ENCODE peak calls at places on chromosomes 16 and 17, in seven cellular contexts. N is K562, A is GM12878, P is HCT116, U is HepG2, B is H1, X is SK-N-SH. Y is an unnamed sample.

GRCh38 chr17:82668631-82669099 is 20.4 kb upstream of the WDR45B start:
- DNase-seq in N (peak), A (no peak), P (peak), U (peak), B (peak), X (peak), Y (no peak)

GRCh38 chr17:81339502-81340296 is 44.6 kb upstream of the SLC38A10 start:
- DNase-seq in N (no peak), A (no peak), P (no peak), U (peak), B (peak), X (no peak), Y (no peak)

GRCh38 chr16:14392960-14393359 is 237.1 kb downstream of the PARN start:
- DNase-seq in N (no peak), A (no peak), P (no peak), U (no peak), B (no peak), X (no peak), Y (no peak)

GRCh38 chr16:12896562-12896961 is 4.8 kb upstream of the SHISA9 start:
- DNase-seq in N (peak), A (no peak), P (peak), U (peak), B (no peak), X (peak), Y (peak)

GRCh38 chr17:82638183-82638773 is 10.0 kb downstream of the WDR45B start:
- DNase-seq in N (no peak), A (no peak), P (no peak), U (no peak), B (no peak), X (no peak), Y (no peak)

GRCh38 chr17:10268005-10268404 is 69.6 kb upstream of the GAS7 start:
- DNase-seq in N (no peak), A (no peak), P (no peak), U (no peak), B (no peak), X (no peak), Y (no peak)

GRCh38 chr17:78144736-78145641 is 1.2 kb upstream of the C17orf99 start:
- DNase-seq in N (no peak), A (no peak), P (no peak), U (no peak), B (no peak), X (no peak), Y (no peak)

GRCh38 chr16:66483689-66484452 is 56.8 kb downstream of the BEAN1 start:
- DNase-seq in N (peak), A (no peak), P (peak), U (peak), B (peak), X (peak), Y (peak)

GRCh38 chr17:82415336-82415735 is 2.8 kb upstream of the HEXD start:
- DNase-seq in N (no peak), A (no peak), P (no peak), U (no peak), B (no peak), X (no peak), Y (no peak)

GRCh38 chr16:72854537-72854936 is 193.4 kb downstream of the ZFHX3 start:
- DNase-seq in N (no peak), A (no peak), P (no peak), U (no peak), B (no peak), X (no peak), Y (no peak)

GRCh38 chr17:74873874-74874614 is 1.2 kb upstream of the FDXR start:
- DNase-seq in N (no peak), A (no peak), P (peak), U (peak), B (no peak), X (peak), Y (peak)

GRCh38 chr16:56932588-56933265 is 785 bp downstream of the HERPUD1 start:
- DNase-seq in N (peak), A (no peak), P (peak), U (peak), B (peak), X (peak), Y (peak)

GRCh38 chr16:77302249-77302648 is 103.0 kb downstream of the SYCE1L start:
- DNase-seq in N (no peak), A (no peak), P (no peak), U (no peak), B (no peak), X (no peak), Y (no peak)

GRCh38 chr17:57699751-57700186 is 45.3 kb downstream of the CCDC182 start:
- DNase-seq in N (no peak), A (no peak), P (no peak), U (no peak), B (peak), X (peak), Y (no peak)

GRCh38 chr17:9890124-9890523 is 14.9 kb downstream of the RCVRN start:
- DNase-seq in N (peak), A (no peak), P (peak), U (peak), B (peak), X (peak), Y (no peak)

GRCh38 chr16:20334396-20334795 is 7.1 kb upstream of the GP2 start:
- DNase-seq in N (no peak), A (no peak), P (no peak), U (no peak), B (no peak), X (no peak), Y (no peak)

GRCh38 chr17:66814026-66814425 is 20.9 kb upstream of the CACNG5 start:
- DNase-seq in N (no peak), A (no peak), P (no peak), U (no peak), B (no peak), X (no peak), Y (no peak)

GRCh38 chr17:27766438-27766837 is 33.9 kb downstream of the NOS2 start:
- DNase-seq in N (no peak), A (no peak), P (no peak), U (no peak), B (no peak), X (no peak), Y (no peak)

GRCh38 chr17:78687125-78687524 is 94.9 kb downstream of the CYTH1 start:
- DNase-seq in N (no peak), A (no peak), P (no peak), U (no peak), B (no peak), X (no peak), Y (no peak)

GRCh38 chr17:39400547-39401411 is 647 bp downstream of the FBXL20 start:
- DNase-seq in N (no peak), A (no peak), P (no peak), U (no peak), B (no peak), X (peak), Y (no peak)

GRCh38 chr16:71474864-71475263 is 12.8 kb upstream of the ZNF23 start:
- DNase-seq in N (no peak), A (no peak), P (peak), U (no peak), B (no peak), X (no peak), Y (no peak)

GRCh38 chr16:31105677-31106213 is 2.4 kb upstream of the BCKDK start:
- DNase-seq in N (peak), A (no peak), P (no peak), U (peak), B (peak), X (peak), Y (peak)

GRCh38 chr17:55830210-55830609 is 79.4 kb downstream of the PCTP start:
- DNase-seq in N (no peak), A (no peak), P (no peak), U (no peak), B (no peak), X (no peak), Y (no peak)

GRCh38 chr17:31878703-31879073 is 19.6 kb upstream of the COPRS start:
- DNase-seq in N (no peak), A (no peak), P (no peak), U (no peak), B (no peak), X (no peak), Y (no peak)

GRCh38 chr16:17304814-17305169 is 166.0 kb downstream of the XYLT1 start:
- DNase-seq in N (no peak), A (no peak), P (no peak), U (no peak), B (no peak), X (no peak), Y (no peak)

GRCh38 chr16:17303101-17303500 is 167.7 kb downstream of the XYLT1 start:
- DNase-seq in N (no peak), A (no peak), P (no peak), U (no peak), B (no peak), X (no peak), Y (no peak)

GRCh38 chr16:17302620-17303019 is 168.1 kb downstream of the XYLT1 start:
- DNase-seq in N (no peak), A (no peak), P (no peak), U (no peak), B (no peak), X (no peak), Y (no peak)

GRCh38 chr16:17305694-17306093 is 165.1 kb downstream of the XYLT1 start:
- DNase-seq in N (no peak), A (peak), P (no peak), U (no peak), B (no peak), X (no peak), Y (no peak)

DNA sequence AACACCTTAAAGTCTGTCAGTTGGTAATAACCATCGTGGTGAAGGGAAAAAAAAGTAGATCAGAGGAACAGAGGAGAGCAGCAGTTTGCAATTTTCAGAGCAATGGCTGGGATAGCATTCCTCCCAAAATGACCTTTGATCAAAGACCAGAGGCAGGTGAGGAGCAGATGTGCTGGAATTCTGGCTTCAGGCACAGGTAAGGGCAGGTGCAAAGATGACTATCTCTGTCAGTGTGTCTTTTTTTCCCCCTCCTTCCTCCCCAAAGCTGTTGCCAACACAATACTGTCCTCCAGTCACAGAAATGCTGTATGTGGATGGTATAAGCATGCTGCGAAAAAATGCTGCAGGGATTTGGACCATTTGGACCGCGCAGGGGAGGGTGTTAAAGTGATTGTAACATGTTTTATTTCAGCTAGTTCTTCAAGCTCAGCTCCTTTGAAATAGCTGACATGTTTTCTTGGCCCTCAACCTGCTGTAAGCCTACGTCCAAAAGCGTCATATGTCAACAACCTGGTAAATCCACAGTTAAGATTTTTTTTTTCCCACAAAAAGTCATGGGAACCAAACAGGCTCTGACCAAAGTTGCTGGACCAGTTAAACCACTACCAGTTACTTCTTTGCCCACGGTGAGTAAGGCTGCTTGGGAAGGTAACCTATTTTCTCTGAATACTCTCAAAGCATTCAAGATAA is 166.5 kb downstream of the XYLT1 start:
- DNase-seq in N (no peak), A (no peak), P (peak), U (no peak), B (no peak), X (no peak), Y (peak)
- TF ChIP-seq JUND in N (no peak), A (no peak), P (no peak), U (no peak), B (no peak), X (no peak), Y (no peak)

DNA sequence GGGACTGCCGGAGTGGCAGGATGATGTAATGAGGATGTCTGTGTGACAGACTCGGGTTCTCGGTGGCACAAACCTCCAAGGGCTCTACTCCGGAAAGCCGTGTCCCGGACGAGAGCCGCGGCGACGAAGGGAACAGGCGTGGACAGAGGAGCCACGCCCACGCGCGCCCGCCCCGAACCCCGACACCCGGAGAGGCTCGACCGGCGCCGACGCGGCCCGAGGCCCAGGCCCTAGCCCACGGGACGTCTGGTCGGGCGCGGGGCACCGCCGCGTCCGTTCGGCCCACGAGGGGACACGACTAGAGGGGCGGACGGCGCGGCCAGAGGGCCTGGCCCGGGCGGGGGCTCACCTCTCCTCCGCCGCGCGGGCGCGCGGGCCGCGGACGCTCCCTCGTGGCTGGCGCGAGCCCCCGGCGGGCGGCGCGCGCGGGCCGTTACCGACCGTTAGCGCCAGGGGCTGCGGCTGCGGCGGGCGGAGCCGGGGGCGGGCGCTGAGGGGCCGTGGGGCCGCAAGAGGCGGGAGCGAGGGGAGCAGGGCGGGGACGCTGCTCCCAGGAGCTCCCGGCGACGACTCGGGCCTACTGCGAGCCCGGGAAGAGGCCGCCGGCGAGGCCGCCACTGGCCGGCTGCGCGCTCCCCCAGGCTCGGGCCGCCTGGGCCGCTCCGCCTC is 2.1 kb upstream of the IRX5 start:
- DNase-seq in N (peak), A (no peak), P (no peak), U (no peak), B (peak), X (peak), Y (peak)
- TF ChIP-seq JUND in N (no peak), A (no peak), P (no peak), U (no peak), B (no peak), X (no peak), Y (no peak)

GRCh38 chr16:86363057-86363490 is 147.3 kb upstream of the FOXF1 start:
- DNase-seq in N (no peak), A (no peak), P (no peak), U (no peak), B (no peak), X (no peak), Y (no peak)
- TF ChIP-seq JUND in N (no peak), A (no peak), P (no peak), U (no peak), B (no peak), X (no peak), Y (no peak)

GRCh38 chr17:8041249-8041928 is 2.5 kb downstream of the ALOX15B start:
- DNase-seq in N (peak), A (no peak), P (peak), U (peak), B (no peak), X (peak), Y (peak)
- TF ChIP-seq JUND in N (no peak), A (no peak), P (no peak), U (no peak), B (no peak), X (no peak), Y (no peak)

GRCh38 chr16:89951509-89951908 is 3.0 kb downstream of the DEF8 start:
- DNase-seq in N (no peak), A (no peak), P (no peak), U (no peak), B (no peak), X (no peak), Y (no peak)

GRCh38 chr16:89952049-89952448 is 3.5 kb downstream of the DEF8 start:
- DNase-seq in N (no peak), A (no peak), P (no peak), U (no peak), B (no peak), X (no peak), Y (no peak)

GRCh38 chr16:89949756-89950155 is 1.2 kb downstream of the DEF8 start:
- DNase-seq in N (no peak), A (no peak), P (no peak), U (no peak), B (no peak), X (no peak), Y (no peak)

GRCh38 chr16:89946515-89946914 is 2.0 kb upstream of the DEF8 start:
- DNase-seq in N (no peak), A (no peak), P (no peak), U (no peak), B (no peak), X (no peak), Y (no peak)

DNA sequence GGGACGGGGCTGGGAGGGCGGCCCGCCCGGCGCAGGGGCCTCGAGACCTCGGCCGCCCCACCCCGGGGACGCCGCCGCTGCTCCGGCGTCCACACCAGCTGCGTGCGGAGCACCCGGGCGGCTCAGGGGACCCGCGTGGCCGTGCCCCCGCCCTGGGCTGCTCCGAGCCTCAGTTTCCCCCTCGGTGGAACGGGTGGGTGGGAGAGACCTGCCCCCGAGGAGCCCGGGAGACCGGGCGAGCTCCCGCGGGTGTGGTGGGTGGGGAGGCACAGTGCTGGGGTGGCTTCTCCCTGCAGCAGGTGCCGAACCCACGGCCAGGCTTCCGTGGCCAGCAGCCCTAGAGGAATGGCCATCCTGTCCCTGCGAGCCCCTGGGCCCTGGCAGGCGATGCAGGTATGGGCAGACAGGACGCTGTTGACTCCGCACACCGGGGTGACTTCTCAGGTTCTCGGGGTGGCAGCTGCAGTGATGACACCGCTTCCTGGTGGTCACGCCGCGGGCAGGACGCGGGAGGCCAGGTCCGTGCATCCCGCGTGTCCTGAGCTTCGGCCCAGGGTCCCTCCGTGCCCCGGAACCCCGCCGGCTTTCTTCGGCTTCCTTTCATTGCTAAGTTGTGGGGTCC is 677 bp downstream of the DEF8 start:
- DNase-seq in N (peak), A (no peak), P (no peak), U (no peak), B (no peak), X (peak), Y (no peak)
- TF ChIP-seq JUND in N (no peak), A (no peak), P (no peak), U (no peak), B (no peak), X (no peak), Y (no peak)

GRCh38 chr16:53948734-53949430 is 244.9 kb downstream of the FTO start:
- DNase-seq in N (no peak), A (no peak), P (no peak), U (no peak), B (no peak), X (no peak), Y (no peak)

GRCh38 chr16:53948326-53948725 is 244.4 kb downstream of the FTO start:
- DNase-seq in N (no peak), A (no peak), P (no peak), U (no peak), B (no peak), X (no peak), Y (no peak)

GRCh38 chr16:53949716-53950410 is 245.9 kb downstream of the FTO start:
- DNase-seq in N (no peak), A (no peak), P (no peak), U (peak), B (no peak), X (no peak), Y (no peak)

GRCh38 chr16:53952215-53953208 is 248.6 kb downstream of the FTO start:
- DNase-seq in N (no peak), A (no peak), P (no peak), U (no peak), B (no peak), X (no peak), Y (no peak)

GRCh38 chr16:53950677-53951076 is 246.7 kb downstream of the FTO start:
- DNase-seq in N (no peak), A (no peak), P (no peak), U (no peak), B (no peak), X (no peak), Y (peak)
- TF ChIP-seq JUND in N (no peak), A (no peak), P (no peak), U (no peak), B (no peak), X (no peak), Y (no peak)

GRCh38 chr16:81946206-81946605 is 65.1 kb downstream of the SDR42E1 start:
- DNase-seq in N (no peak), A (no peak), P (no peak), U (no peak), B (no peak), X (no peak), Y (no peak)
- TF ChIP-seq JUND in N (no peak), A (no peak), P (no peak), U (no peak), B (no peak), X (no peak), Y (no peak)

GRCh38 chr17:42312285-42313130 is 24.2 kb downstream of the STAT5A start:
- DNase-seq in N (peak), A (no peak), P (no peak), U (peak), B (peak), X (peak), Y (no peak)
- TF ChIP-seq JUND in N (peak), A (no peak), P (no peak), U (no peak), B (peak), X (no peak), Y (no peak)

GRCh38 chr16:89555265-89555664 is 5.2 kb upstream of the RPL13 start:
- DNase-seq in N (no peak), A (no peak), P (no peak), U (no peak), B (no peak), X (no peak), Y (no peak)
- TF ChIP-seq JUND in N (no peak), A (no peak), P (no peak), U (no peak), B (no peak), X (no peak), Y (no peak)